ENCODE peak calls at places on chromosomes 5 and 9, in eight cellular contexts. R is SK-N-SH; D is astrocyte; J is CD4-positive, alpha-beta T cell; O is upper lobe of right lung; B is SJSA1; Q is CD8-positive, alpha-beta T cell; E is effector memory CD4-positive, alpha-beta T cell. X is an unnamed sample.

GRCh38 chr9:87392091-87392490 is 105.6 kb upstream of the DAPK1 start:
- DNase-seq in R (no peak), D (no peak), J (no peak), O (no peak), B (no peak), Q (no peak), E (no peak), X (no peak)

GRCh38 chr5:145350501-145350900 is 484.6 kb downstream of the PRELID2 start:
- DNase-seq in R (no peak), D (peak), J (no peak), O (no peak), B (no peak), Q (no peak), E (no peak), X (no peak)

GRCh38 chr9:86614871-86615849 is 260.9 kb upstream of the TUT7 start:
- DNase-seq in R (peak), D (peak), J (no peak), O (no peak), B (peak), Q (no peak), E (no peak), X (no peak)

GRCh38 chr9:78386746-78387145 is 89.8 kb downstream of the PSAT1 start:
- DNase-seq in R (no peak), D (no peak), J (no peak), O (no peak), B (no peak), Q (no peak), E (no peak), X (no peak)

GRCh38 chr9:108163321-108164005 is 673.9 kb upstream of the KLF4 start:
- DNase-seq in R (no peak), D (peak), J (no peak), O (no peak), B (peak), Q (no peak), E (no peak), X (peak)

GRCh38 chr9:78038620-78039300 is 7.1 kb upstream of the GNAQ start:
- DNase-seq in R (no peak), D (no peak), J (no peak), O (no peak), B (no peak), Q (no peak), E (no peak), X (no peak)

GRCh38 chr5:142959683-142960308 is 189.6 kb downstream of the ARHGAP26 start:
- DNase-seq in R (no peak), D (no peak), J (no peak), O (no peak), B (no peak), Q (no peak), E (no peak), X (no peak)

GRCh38 chr5:25570067-25570583 is 925.3 kb upstream of the CDH10 start:
- DNase-seq in R (no peak), D (no peak), J (no peak), O (no peak), B (no peak), Q (no peak), E (no peak), X (no peak)

GRCh38 chr5:1750469-1750868 is 49.2 kb downstream of the MRPL36 start:
- DNase-seq in R (no peak), D (no peak), J (no peak), O (peak), B (peak), Q (no peak), E (no peak), X (no peak)

GRCh38 chr5:54570923-54571322 is 53.4 kb downstream of the SNX18 start:
- DNase-seq in R (no peak), D (peak), J (no peak), O (no peak), B (no peak), Q (no peak), E (no peak), X (no peak)

GRCh38 chr5:154753792-154754191 is 1.4 kb upstream of the LARP1 start:
- DNase-seq in R (no peak), D (peak), J (no peak), O (no peak), B (no peak), Q (no peak), E (no peak), X (no peak)

DNA sequence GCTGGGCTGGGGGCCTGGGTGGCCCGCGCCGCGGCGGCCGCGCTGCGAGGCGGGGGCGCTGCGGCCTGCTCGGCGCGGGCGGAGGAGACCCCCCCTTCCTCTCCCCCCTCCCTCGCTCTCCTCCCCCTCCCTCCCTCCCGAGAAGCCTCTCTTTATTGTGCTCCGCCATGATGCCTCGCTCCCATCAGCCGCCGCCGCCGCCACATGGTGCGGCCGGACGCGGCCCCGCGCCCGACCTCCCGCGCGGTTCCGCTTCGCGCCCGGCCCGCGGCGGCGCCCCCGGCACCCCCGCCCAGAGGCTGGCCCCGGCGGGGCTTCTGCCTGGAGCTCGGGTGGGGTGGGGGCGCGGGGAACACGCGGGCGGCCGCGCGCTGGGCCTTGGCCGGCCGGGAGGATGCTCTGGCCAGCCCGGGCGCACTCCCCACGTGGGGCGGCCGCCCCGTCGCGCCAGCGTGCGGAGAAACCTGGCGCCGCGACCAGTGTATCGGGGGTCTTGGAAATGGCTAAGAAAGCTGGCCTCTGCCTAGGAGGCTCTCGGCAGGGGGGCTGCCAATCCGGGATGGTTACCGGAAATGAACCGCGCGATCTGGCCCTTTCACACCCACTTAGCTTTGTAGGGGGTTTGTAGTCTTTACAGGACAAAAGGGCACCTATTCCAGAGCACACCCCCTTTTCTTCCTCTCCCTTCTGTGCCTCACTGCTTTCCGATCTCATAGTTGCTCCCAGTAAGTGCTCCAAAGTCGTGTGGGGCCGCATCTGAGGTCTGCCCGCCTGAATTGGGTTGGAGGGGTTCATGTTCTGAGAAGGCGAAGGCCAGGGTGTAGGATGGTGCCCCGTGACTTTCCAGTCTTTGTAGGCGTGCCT is 1.0 kb downstream of the SET start:
- DNase-seq in R (peak), D (no peak), J (peak), O (no peak), B (no peak), Q (peak), E (peak), X (peak)
- H3K27ac ChIP-seq in R (peak), D (peak), J (peak), O (peak), B (peak), Q (peak), E (peak), X (no peak)

GRCh38 chr5:132445930-132446329 is 44.6 kb downstream of the IRF1 start:
- DNase-seq in R (no peak), D (no peak), J (no peak), O (no peak), B (no peak), Q (no peak), E (no peak), X (no peak)
- H3K27ac ChIP-seq in R (no peak), D (no peak), J (no peak), O (peak), B (peak), Q (no peak), E (no peak), X (no peak)

DNA sequence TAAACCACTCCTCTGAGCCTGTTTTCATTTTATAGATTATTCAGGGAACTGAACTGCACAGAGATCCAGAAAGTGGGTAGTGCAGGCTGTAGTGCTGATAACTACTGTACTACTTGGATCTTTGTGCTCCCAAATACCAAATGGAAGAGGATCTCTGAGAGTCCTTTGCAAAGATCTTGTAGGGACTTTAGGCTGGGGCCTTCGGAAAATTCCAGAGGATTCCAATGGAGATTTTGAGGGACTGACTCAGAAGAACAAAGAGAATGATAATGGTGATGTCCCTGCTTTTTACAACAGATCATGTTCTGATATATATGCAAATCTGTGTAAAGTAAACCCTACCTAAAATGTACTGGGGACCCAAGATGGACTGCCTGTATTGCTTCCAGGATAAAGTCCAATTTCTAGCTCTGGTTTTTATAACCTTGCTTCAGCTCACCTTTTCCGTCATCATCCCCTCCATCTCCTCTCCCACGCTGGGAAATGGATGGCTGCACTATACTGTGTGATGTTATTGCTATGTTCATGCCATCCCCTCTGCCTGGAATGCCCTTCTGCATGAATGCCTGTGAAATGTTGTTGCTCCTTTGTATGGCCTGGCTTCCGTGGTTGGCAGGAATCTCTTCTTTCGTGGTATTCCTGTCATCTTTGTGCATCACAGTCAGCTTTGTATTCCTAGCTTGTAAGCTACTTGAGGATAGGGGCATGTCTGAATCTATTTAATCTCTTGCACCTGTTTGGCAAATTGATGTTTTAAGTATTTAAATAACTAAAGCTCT is 9.7 kb upstream of the PSMD5 start:
- DNase-seq in R (no peak), D (peak), J (no peak), O (no peak), B (no peak), Q (no peak), E (no peak), X (no peak)
- H3K27ac ChIP-seq in R (no peak), D (peak), J (no peak), O (no peak), B (no peak), Q (no peak), E (no peak), X (no peak)

GRCh38 chr5:68257207-68257606 is 41.7 kb downstream of the PIK3R1 start:
- DNase-seq in R (no peak), D (no peak), J (no peak), O (no peak), B (no peak), Q (no peak), E (no peak), X (no peak)

GRCh38 chr5:68258531-68258930 is 43.0 kb downstream of the PIK3R1 start:
- DNase-seq in R (no peak), D (no peak), J (no peak), O (no peak), B (no peak), Q (no peak), E (no peak), X (no peak)

GRCh38 chr5:68260455-68260854 is 44.9 kb downstream of the PIK3R1 start:
- DNase-seq in R (no peak), D (no peak), J (no peak), O (no peak), B (no peak), Q (no peak), E (no peak), X (no peak)

GRCh38 chr5:68261174-68262021 is 45.8 kb downstream of the PIK3R1 start:
- DNase-seq in R (no peak), D (peak), J (no peak), O (no peak), B (no peak), Q (no peak), E (no peak), X (no peak)

DNA sequence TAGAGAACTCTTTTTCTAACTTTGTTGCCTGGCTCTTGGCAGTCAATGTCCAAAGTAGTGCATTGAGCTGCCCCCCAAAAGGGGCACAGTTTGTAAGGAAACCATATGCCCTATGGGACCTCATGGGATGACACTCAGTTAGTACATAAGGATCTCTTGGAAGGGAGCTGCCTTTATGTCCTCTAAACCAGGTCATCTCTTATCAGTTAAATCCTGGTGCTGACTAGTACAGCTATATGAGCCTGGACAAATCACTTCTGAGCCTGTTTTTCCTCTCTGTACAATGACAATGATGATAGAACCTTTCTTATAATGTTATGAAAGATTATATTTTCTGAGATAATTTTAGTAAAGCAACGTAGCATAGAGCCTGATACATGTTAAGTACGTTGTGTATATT is 44.1 kb downstream of the PIK3R1 start:
- DNase-seq in R (no peak), D (no peak), J (no peak), O (no peak), B (no peak), Q (no peak), E (no peak), X (no peak)
- H3K27ac ChIP-seq in R (peak), D (no peak), J (no peak), O (no peak), B (no peak), Q (no peak), E (no peak), X (no peak)

DNA sequence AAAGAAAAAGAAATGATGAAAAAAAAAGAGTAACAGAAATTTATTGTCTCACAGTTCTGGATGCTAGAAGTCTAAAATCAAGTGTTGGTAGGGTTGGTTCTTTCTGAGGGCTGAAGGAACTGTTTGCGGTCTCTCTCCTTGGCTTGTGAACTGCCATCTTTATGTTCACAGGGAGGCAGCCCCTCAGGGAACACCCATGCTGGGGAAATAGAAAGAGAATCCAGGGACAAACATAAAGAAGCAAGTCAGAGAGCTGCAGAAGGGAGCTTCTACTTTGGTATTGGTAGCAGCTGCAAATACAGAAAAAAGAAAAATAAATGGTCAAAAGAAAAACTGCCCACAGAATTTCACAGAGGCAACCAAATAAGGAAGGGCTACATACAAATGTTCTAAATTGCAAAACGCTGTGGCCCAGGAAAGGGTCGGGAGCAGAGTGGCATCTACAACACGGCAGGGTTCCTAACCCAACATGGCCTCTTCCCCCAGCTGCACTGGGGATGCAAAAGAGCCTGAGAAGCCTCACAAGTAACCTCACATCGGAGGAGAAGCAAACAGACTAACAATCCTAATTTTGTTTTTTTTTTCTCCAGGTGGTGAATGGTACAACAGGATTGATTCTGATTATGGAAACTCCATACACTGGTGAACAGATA is 37.4 kb downstream of the ELOVL7 start:
- DNase-seq in R (no peak), D (no peak), J (no peak), O (no peak), B (no peak), Q (no peak), E (no peak), X (no peak)
- H3K27ac ChIP-seq in R (no peak), D (no peak), J (no peak), O (no peak), B (no peak), Q (no peak), E (no peak), X (no peak)

X was measured in caudate nucleus.